ENCODE peak calls at places on chromosomes 16 and 17, in four cellular contexts. E, F, L and B are unnamed samples. For H3K9me3, the result is how much of the 10 kb centered on the place peaks cover.

GRCh38 chr16:83110221-83110768 is 483.5 kb downstream of the CDH13 start:
- DNase-seq in E (no peak), F (no peak), L (no peak), B (no peak)

GRCh38 chr17:81646869-81647600 is 9.3 kb downstream of the PDE6G start:
- DNase-seq in E (no peak), F (no peak), L (no peak), B (no peak)

GRCh38 chr17:58755577-58756245 is at the start of gene PPM1E:
- DNase-seq in E (no peak), F (peak), L (peak), B (no peak)

GRCh38 chr17:80997471-80998387 is 6.1 kb downstream of the CHMP6 start:
- DNase-seq in E (peak), F (no peak), L (no peak), B (no peak)

GRCh38 chr16:23424292-23424958 is 28.6 kb downstream of the COG7 start:
- DNase-seq in E (peak), F (no peak), L (no peak), B (peak)

GRCh38 chr17:19652595-19652994 is 4.0 kb downstream of the ALDH3A2 start:
- DNase-seq in E (no peak), F (no peak), L (peak), B (no peak)

GRCh38 chr17:8988263-8988662 is 22.8 kb upstream of the PIK3R5 start:
- DNase-seq in E (no peak), F (no peak), L (no peak), B (no peak)

GRCh38 chr17:40915721-40916256 is 21.7 kb downstream of the KRT23 start:
- DNase-seq in E (no peak), F (no peak), L (no peak), B (no peak)

GRCh38 chr17:40452074-40452787 is 9.0 kb downstream of the IGFBP4 start:
- DNase-seq in E (no peak), F (peak), L (no peak), B (no peak)

GRCh38 chr17:67995568-67996191 is 589 bp downstream of the C17orf58 start:
- DNase-seq in E (peak), F (peak), L (peak), B (no peak)

GRCh38 chr16:67767953-67768352 is 38.4 kb downstream of the RANBP10 start:
- DNase-seq in E (no peak), F (no peak), L (no peak), B (no peak)

GRCh38 chr17:15134363-15134762 is 130.8 kb downstream of the PMP22 start:
- DNase-seq in E (no peak), F (no peak), L (no peak), B (no peak)

GRCh38 chr17:37221865-37222264 is 153.9 kb upstream of the C17orf78 start:
- DNase-seq in E (no peak), F (no peak), L (no peak), B (no peak)

GRCh38 chr17:18862011-18862410 is 4.1 kb downstream of the PRPSAP2 start:
- DNase-seq in E (no peak), F (peak), L (no peak), B (no peak)

GRCh38 chr16:54193656-54194007 is 93.0 kb downstream of the IRX3 start:
- DNase-seq in E (peak), F (peak), L (peak), B (peak)

GRCh38 chr16:55496509-55497145 is 12.2 kb upstream of the LPCAT2 start:
- DNase-seq in E (peak), F (no peak), L (no peak), B (no peak)

GRCh38 chr16:52492789-52493357 is 54.1 kb downstream of the TOX3 start:
- DNase-seq in E (no peak), F (no peak), L (no peak), B (no peak)

GRCh38 chr16:11296706-11297491 is 15.8 kb upstream of the PRM1 start:
- DNase-seq in E (no peak), F (peak), L (peak), B (no peak)

GRCh38 chr17:3546521-3546920 is 11.1 kb downstream of the TRPV3 start:
- DNase-seq in E (peak), F (no peak), L (no peak), B (no peak)

GRCh38 chr16:27670071-27670825 is 120.3 kb downstream of the KATNIP start:
- DNase-seq in E (no peak), F (no peak), L (no peak), B (no peak)

GRCh38 chr17:61309857-61310256 is 89.8 kb upstream of the TBX2 start:
- DNase-seq in E (no peak), F (no peak), L (no peak), B (no peak)

GRCh38 chr16:30131869-30132475 is 9.0 kb upstream of the MAPK3 start:
- DNase-seq in E (no peak), F (no peak), L (no peak), B (no peak)

GRCh38 chr16:71600822-71601221 is 23.9 kb upstream of the TAT start:
- DNase-seq in E (no peak), F (no peak), L (no peak), B (no peak)

GRCh38 chr17:55462711-55463110 is 41.1 kb upstream of the MMD start:
- DNase-seq in E (no peak), F (no peak), L (no peak), B (no peak)

GRCh38 chr16:57799619-57800212 is 2.6 kb downstream of the KIFC3 start:
- DNase-seq in E (no peak), F (no peak), L (no peak), B (no peak)

GRCh38 chr16:31695667-31696066 is 168.0 kb downstream of the AHSP start:
- DNase-seq in E (no peak), F (no peak), L (no peak), B (no peak)

GRCh38 chr17:48626470-48627241 is 498 bp upstream of the HOXB9 start:
- DNase-seq in E (no peak), F (no peak), L (no peak), B (no peak)

GRCh38 chr16:50272111-50272571 is 5.8 kb downstream of the ADCY7 start:
- DNase-seq in E (peak), F (no peak), L (no peak), B (no peak)

GRCh38 chr17:8785547-8786412 is 13.4 kb downstream of the MFSD6L start:
- DNase-seq in E (peak), F (peak), L (peak), B (peak)

GRCh38 chr16:87470332-87470731 is 22.5 kb downstream of the ZCCHC14 start:
- DNase-seq in E (no peak), F (no peak), L (no peak), B (no peak)

GRCh38 chr17:80032614-80033171 is 3.0 kb downstream of the TBC1D16 start:
- DNase-seq in E (no peak), F (no peak), L (no peak), B (no peak)

GRCh38 chr16:15985144-15985543 is 35.7 kb downstream of the ABCC1 start:
- DNase-seq in E (no peak), F (no peak), L (no peak), B (no peak)

GRCh38 chr16:57000271-57001025 is 11.1 kb downstream of the NLRC5 start:
- DNase-seq in E (peak), F (peak), L (peak), B (no peak)

GRCh38 chr16:35147556-35148504 is 1688.4 kb downstream of the TP53TG3F start:
- DNase-seq in E (no peak), F (no peak), L (no peak), B (no peak)
- H3K9me3 ChIP-seq in E (under half), F (under half), L (half or more), B (half or more)

GRCh38 chr17:42051645-42052044 is 1.2 kb upstream of the C17orf113 start:
- DNase-seq in E (no peak), F (no peak), L (no peak), B (no peak)

GRCh38 chr17:42049834-42050359 is 504 bp downstream of the C17orf113 start:
- DNase-seq in E (no peak), F (no peak), L (no peak), B (no peak)

GRCh38 chr17:42052478-42052877 is 2.1 kb upstream of the C17orf113 start:
- DNase-seq in E (no peak), F (no peak), L (no peak), B (no peak)

GRCh38 chr17:42051013-42051400 is 606 bp upstream of the C17orf113 start:
- DNase-seq in E (no peak), F (no peak), L (no peak), B (no peak)

GRCh38 chr17:42050360-42051012 is at the start of gene C17orf113:
- DNase-seq in E (no peak), F (peak), L (peak), B (peak)
- TF ChIP-seq POLR2A in E (no peak), F (no peak), L (no peak), B (no peak)

DNA sequence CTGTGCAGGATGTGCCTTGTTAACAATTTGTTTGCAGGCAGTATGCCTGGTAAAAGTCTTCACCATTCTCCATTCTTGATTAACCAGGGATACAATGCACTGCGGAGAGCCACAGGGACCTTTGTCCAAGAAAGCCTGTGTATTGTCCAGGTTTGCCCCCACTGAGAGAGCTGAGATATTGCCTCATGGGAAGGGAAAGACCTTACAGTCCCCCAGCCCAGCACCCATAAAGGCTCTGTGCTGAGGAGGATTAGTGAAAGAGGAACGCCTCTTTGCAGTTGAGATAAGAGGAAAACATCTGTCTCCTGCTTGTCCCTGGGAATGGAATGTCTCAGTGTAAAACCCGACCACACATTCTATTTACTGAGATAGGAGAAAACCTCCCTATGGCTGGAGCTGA is 2169.6 kb downstream of the TP53TG3F start:
- DNase-seq in E (no peak), F (no peak), L (no peak), B (no peak)
- H3K9me3 ChIP-seq in E (under half), F (under half), L (under half), B (under half)

GRCh38 chr16:89201467-89202377 is 1.4 kb upstream of the SLC22A31 start:
- DNase-seq in E (peak), F (peak), L (peak), B (peak)
- TF ChIP-seq POLR2A in E (no peak), F (no peak), L (no peak), B (no peak)

DNA sequence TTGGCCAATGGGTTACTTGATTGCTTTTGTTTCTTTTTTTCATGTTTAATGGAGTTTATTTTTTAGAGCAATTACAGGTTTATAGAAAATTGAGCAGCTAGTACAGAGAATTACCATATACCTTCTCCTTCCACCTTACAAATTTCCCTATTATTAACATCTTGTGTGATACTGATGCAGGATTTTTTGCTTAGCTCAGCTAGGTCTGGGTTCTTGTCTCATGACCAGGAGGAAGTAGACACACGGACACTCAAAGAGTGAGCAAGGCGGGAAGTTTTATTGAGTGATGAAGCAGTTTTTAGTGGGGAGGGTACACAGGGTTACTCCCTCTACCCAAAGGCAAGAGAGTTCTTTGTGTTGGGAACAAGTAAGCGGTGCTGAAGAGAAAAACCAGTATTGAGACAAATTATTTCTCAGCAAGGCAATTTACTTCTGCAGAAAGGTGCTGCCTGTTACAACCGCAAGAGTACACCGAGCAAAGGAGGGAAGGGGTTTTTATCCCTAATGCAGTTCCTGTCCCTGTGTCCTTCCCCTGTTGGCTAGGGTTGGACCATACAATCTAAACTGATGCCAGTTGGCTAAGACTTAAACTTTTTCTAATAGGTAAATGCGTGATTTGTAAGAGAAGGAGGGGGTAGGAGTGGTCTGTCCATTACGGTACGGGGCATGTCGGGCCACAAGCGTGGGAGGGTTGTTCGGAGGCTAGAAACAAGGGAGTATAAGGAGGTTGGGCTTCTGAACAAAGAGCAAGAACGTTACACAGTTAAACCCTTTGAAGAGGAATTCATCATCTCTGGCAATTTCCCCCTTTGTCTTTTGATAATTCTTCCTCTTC is 26.9 kb downstream of the SEC14L1 start:
- DNase-seq in E (no peak), F (no peak), L (no peak), B (no peak)
- H3K9me3 ChIP-seq in E (under half), F (under half), L (under half), B (under half)